ENCODE peak calls at places on chromosomes 2 and 18, in seven cellular contexts. F, Y, Z, Q, N, K and R are unnamed samples.

GRCh38 chr2:54522624-54523281 is 66.6 kb downstream of the SPTBN1 start:
- DNase-seq in F (peak), Y (peak), Z (no peak), Q (peak), N (no peak), K (peak), R (no peak)

GRCh38 chr2:166092889-166093288 is 34.9 kb downstream of the SCN1A start:
- DNase-seq in F (no peak), Y (no peak), Z (no peak), Q (no peak), N (no peak), K (peak), R (no peak)

GRCh38 chr2:55460562-55460961 is 40.9 kb upstream of the CCDC88A start:
- DNase-seq in F (no peak), Y (peak), Z (no peak), Q (no peak), N (no peak), K (peak), R (no peak)

GRCh38 chr2:10220045-10220444 is 82.7 kb upstream of the HPCAL1 start:
- DNase-seq in F (no peak), Y (no peak), Z (no peak), Q (no peak), N (no peak), K (no peak), R (no peak)

GRCh38 chr2:88254437-88255081 is 84.4 kb downstream of the THNSL2 start:
- DNase-seq in F (no peak), Y (no peak), Z (no peak), Q (no peak), N (no peak), K (no peak), R (no peak)

GRCh38 chr18:61851279-61851678 is 41.5 kb downstream of the RNF152 start:
- DNase-seq in F (no peak), Y (no peak), Z (no peak), Q (no peak), N (no peak), K (no peak), R (no peak)

GRCh38 chr18:23824704-23825103 is 135.5 kb downstream of the LAMA3 start:
- DNase-seq in F (no peak), Y (no peak), Z (no peak), Q (no peak), N (no peak), K (peak), R (no peak)

GRCh38 chr2:240259201-240259923 is 118.9 kb upstream of the OTOS start:
- DNase-seq in F (no peak), Y (no peak), Z (no peak), Q (no peak), N (no peak), K (no peak), R (no peak)